ENCODE peak calls at places on chromosome 12, in six cellular contexts. F is breast epithelium, Y is SW480, P is EL, N is epithelial cell of esophagus, S is retina. Q is an unnamed sample.

GRCh38 chr12:43776498-43776897 is 17.7 kb downstream of the IRAK4 start:
- DNase-seq in Y (peak), S (no peak), F (no peak), N (peak), P (peak), Q (no peak)

GRCh38 chr12:111457071-111457470 is 51.3 kb downstream of the SH2B3 start:
- DNase-seq in N (no peak), F (no peak), Y (no peak), P (no peak), S (no peak), Q (no peak)

GRCh38 chr12:63480186-63480585 is 188.1 kb downstream of the DPY19L2 start:
- DNase-seq in F (no peak), S (no peak), Y (no peak), P (peak), N (no peak), Q (no peak)

GRCh38 chr12:77442633-77443032 is 377.3 kb upstream of the E2F7 start:
- DNase-seq in Y (no peak), N (no peak), F (no peak), P (no peak), S (no peak), Q (peak)

GRCh38 chr12:57185906-57186508 is 30.6 kb upstream of the NXPH4 start:
- DNase-seq in F (no peak), Y (no peak), P (no peak), S (no peak), N (no peak), Q (no peak)

GRCh38 chr12:55619352-55620138 is 17.1 kb upstream of the OR10P1 start:
- DNase-seq in S (peak), F (no peak), P (peak), N (peak), Y (peak), Q (peak)

GRCh38 chr12:42235426-42235825 is 2.6 kb downstream of the YAF2 start:
- DNase-seq in F (no peak), Y (no peak), N (no peak), P (no peak), S (no peak), Q (no peak)

GRCh38 chr12:111440631-111441030 is 34.9 kb downstream of the SH2B3 start:
- DNase-seq in N (no peak), S (no peak), Y (no peak), F (no peak), P (no peak), Q (no peak)

GRCh38 chr12:45477526-45477925 is 252.0 kb upstream of the ARID2 start:
- DNase-seq in N (no peak), F (no peak), Y (no peak), P (no peak), S (no peak), Q (no peak)

GRCh38 chr12:10293151-10293550 is 14.5 kb upstream of the KLRD1 start:
- DNase-seq in P (no peak), F (no peak), N (no peak), S (no peak), Y (no peak), Q (no peak)

GRCh38 chr12:21989819-21990412 is 48.7 kb upstream of the ABCC9 start:
- DNase-seq in N (peak), S (no peak), Y (peak), F (no peak), P (peak), Q (peak)

GRCh38 chr12:30692470-30692869 is 3.2 kb downstream of the IPO8 start:
- DNase-seq in N (no peak), P (peak), S (no peak), F (no peak), Y (no peak), Q (no peak)

GRCh38 chr12:113912761-113913295 is 53.3 kb downstream of the RBM19 start:
- DNase-seq in P (peak), N (peak), Y (peak), S (peak), F (peak), Q (no peak)

GRCh38 chr12:2372178-2372577 is 319.4 kb downstream of the CACNA1C start:
- DNase-seq in Y (no peak), N (no peak), P (no peak), F (no peak), S (no peak), Q (no peak)

GRCh38 chr12:98544741-98545140 is 29.4 kb downstream of the TMPO start:
- DNase-seq in P (peak), N (no peak), S (no peak), Y (no peak), F (no peak), Q (no peak)

GRCh38 chr12:113200016-113200797 is 14.7 kb downstream of the RITA1 start:
- DNase-seq in F (no peak), N (no peak), Y (no peak), S (no peak), P (no peak), Q (no peak)

GRCh38 chr12:132046561-132046960 is 96.8 kb downstream of the EP400 start:
- DNase-seq in P (peak), S (no peak), N (peak), F (no peak), Y (no peak), Q (peak)

GRCh38 chr12:31728289-31728916 is 418 bp downstream of the AMN1 start:
- DNase-seq in Y (no peak), F (no peak), S (peak), P (no peak), N (peak), Q (no peak)

GRCh38 chr12:76678992-76679391 is 84.9 kb upstream of the ZDHHC17 start:
- DNase-seq in P (no peak), N (no peak), F (no peak), Y (no peak), S (no peak), Q (no peak)

GRCh38 chr12:1857086-1857485 is 36.7 kb downstream of the LRTM2 start:
- DNase-seq in F (no peak), N (no peak), Y (no peak), P (no peak), S (no peak), Q (no peak)

GRCh38 chr12:121964813-121965643 is 46.6 kb downstream of the CFAP251 start:
- DNase-seq in S (no peak), N (no peak), P (peak), F (no peak), Y (no peak), Q (peak)

GRCh38 chr12:92034858-92035401 is 110.7 kb downstream of the BTG1 start:
- DNase-seq in P (peak), N (peak), S (peak), F (no peak), Y (peak), Q (peak)

Q was measured in AG09309.